ENCODE peak calls at places on chromosomes 12 and 14, in six cellular contexts. One of them, this sample, is unnamed.

GRCh38 chr14:32404784-32405573 is 75.9 kb downstream of the AKAP6 start:
- DNase-seq in H9: no peak
- DNase-seq in mesenchymal stem cell: no peak
- DNase-seq in IMR-90: no peak
- DNase-seq in neuronal stem cell: no peak
- DNase-seq in H1: no peak
- DNase-seq in this sample: no peak

GRCh38 chr12:91109148-91109564 is 2.1 kb downstream of the LUM start:
- DNase-seq in H9: peak; percentile 86
- DNase-seq in mesenchymal stem cell: peak; percentile 83
- DNase-seq in IMR-90: peak; percentile 80
- DNase-seq in neuronal stem cell: peak; percentile 51
- DNase-seq in H1: peak; percentile 69
- DNase-seq in this sample: peak; percentile 71

GRCh38 chr14:20415723-20416622 is 2.7 kb upstream of the TEP1 start:
- DNase-seq in H9: no peak
- DNase-seq in mesenchymal stem cell: peak; percentile 68
- DNase-seq in IMR-90: peak; percentile 61
- DNase-seq in neuronal stem cell: no peak
- DNase-seq in H1: no peak
- DNase-seq in this sample: peak; percentile 21

GRCh38 chr12:59637657-59638150 is 41.9 kb downstream of the SLC16A7 start:
- DNase-seq in H9: no peak
- DNase-seq in mesenchymal stem cell: no peak
- DNase-seq in IMR-90: peak; percentile 0
- DNase-seq in neuronal stem cell: no peak
- DNase-seq in H1: no peak
- DNase-seq in this sample: no peak

GRCh38 chr12:62724285-62724684 is 210.7 kb downstream of the PPM1H start:
- DNase-seq in H9: no peak
- DNase-seq in mesenchymal stem cell: no peak
- DNase-seq in IMR-90: no peak
- DNase-seq in neuronal stem cell: no peak
- DNase-seq in H1: no peak
- DNase-seq in this sample: no peak

GRCh38 chr14:101017806-101018560 is 114.5 kb upstream of the RTL1 start:
- DNase-seq in H9: peak; percentile 5
- DNase-seq in mesenchymal stem cell: no peak
- DNase-seq in IMR-90: no peak
- DNase-seq in neuronal stem cell: no peak
- DNase-seq in H1: no peak
- DNase-seq in this sample: no peak

GRCh38 chr12:113757223-113758002 is 208.7 kb downstream of the RBM19 start:
- DNase-seq in H9: peak; percentile 53
- DNase-seq in mesenchymal stem cell: no peak
- DNase-seq in IMR-90: no peak
- DNase-seq in neuronal stem cell: no peak
- DNase-seq in H1: no peak
- DNase-seq in this sample: no peak

GRCh38 chr12:68420225-68421008 is 88.3 kb upstream of the MDM1 start:
- DNase-seq in H9: no peak
- DNase-seq in mesenchymal stem cell: peak; percentile 16
- DNase-seq in IMR-90: peak; percentile 57
- DNase-seq in neuronal stem cell: no peak
- DNase-seq in H1: no peak
- DNase-seq in this sample: no peak

GRCh38 chr12:47863985-47864384 is 40.8 kb downstream of the VDR start:
- DNase-seq in H9: no peak
- DNase-seq in mesenchymal stem cell: no peak
- DNase-seq in IMR-90: no peak
- DNase-seq in neuronal stem cell: no peak
- DNase-seq in H1: no peak
- DNase-seq in this sample: no peak

GRCh38 chr12:119990382-119990874 is 1.4 kb downstream of the BICDL1 start:
- DNase-seq in H9: no peak
- DNase-seq in mesenchymal stem cell: no peak
- DNase-seq in IMR-90: no peak
- DNase-seq in neuronal stem cell: no peak
- DNase-seq in H1: no peak
- DNase-seq in this sample: peak; percentile 85

GRCh38 chr12:109767456-109767855 is 53.8 kb downstream of the FAM222A start:
- DNase-seq in H9: no peak
- DNase-seq in mesenchymal stem cell: no peak
- DNase-seq in IMR-90: no peak
- DNase-seq in neuronal stem cell: no peak
- DNase-seq in H1: no peak
- DNase-seq in this sample: peak; percentile 78

GRCh38 chr14:58717211-58717610 is 79.4 kb downstream of the DACT1 start:
- DNase-seq in H9: no peak
- DNase-seq in mesenchymal stem cell: peak; percentile 13
- DNase-seq in IMR-90: peak; percentile 40
- DNase-seq in neuronal stem cell: peak; percentile 6
- DNase-seq in H1: no peak
- DNase-seq in this sample: no peak

GRCh38 chr12:97127061-97127460 is 220.0 kb downstream of the NEDD1 start:
- DNase-seq in H9: no peak
- DNase-seq in mesenchymal stem cell: no peak
- DNase-seq in IMR-90: no peak
- DNase-seq in neuronal stem cell: peak; percentile 71
- DNase-seq in H1: no peak
- DNase-seq in this sample: no peak

GRCh38 chr12:113332688-113333087 is 2.2 kb downstream of the SLC8B1 start:
- DNase-seq in H9: no peak
- DNase-seq in mesenchymal stem cell: no peak
- DNase-seq in IMR-90: no peak
- DNase-seq in neuronal stem cell: no peak
- DNase-seq in H1: no peak
- DNase-seq in this sample: no peak

GRCh38 chr14:91361236-91361811 is 56.3 kb downstream of the CCDC88C start:
- DNase-seq in H9: no peak
- DNase-seq in mesenchymal stem cell: peak; percentile 81
- DNase-seq in IMR-90: peak; percentile 34
- DNase-seq in neuronal stem cell: no peak
- DNase-seq in H1: no peak
- DNase-seq in this sample: peak; percentile 99

GRCh38 chr12:118034429-118035193 is 18.1 kb downstream of the RFC5 start:
- DNase-seq in H9: peak; percentile 55
- DNase-seq in mesenchymal stem cell: peak; percentile 60
- DNase-seq in IMR-90: peak; percentile 60
- DNase-seq in neuronal stem cell: no peak
- DNase-seq in H1: no peak
- DNase-seq in this sample: peak; percentile 89

GRCh38 chr12:106345739-106346138 is 11.8 kb upstream of the POLR3B start:
- DNase-seq in H9: peak; percentile 83
- DNase-seq in mesenchymal stem cell: peak; percentile 83
- DNase-seq in IMR-90: peak; percentile 40
- DNase-seq in neuronal stem cell: peak; percentile 29
- DNase-seq in H1: no peak
- DNase-seq in this sample: peak; percentile 84

GRCh38 chr14:75456069-75457023 is 28.5 kb downstream of the JDP2 start:
- DNase-seq in H9: no peak
- DNase-seq in mesenchymal stem cell: no peak
- DNase-seq in IMR-90: no peak
- DNase-seq in neuronal stem cell: no peak
- DNase-seq in H1: no peak
- DNase-seq in this sample: no peak

GRCh38 chr12:45234134-45234865 is 18.4 kb downstream of the ANO6 start:
- DNase-seq in H9: peak; percentile 79
- DNase-seq in mesenchymal stem cell: peak; percentile 98
- DNase-seq in IMR-90: peak; percentile 98
- DNase-seq in neuronal stem cell: peak; percentile 53
- DNase-seq in H1: no peak
- DNase-seq in this sample: peak; percentile 86

GRCh38 chr12:93679308-93679933 is 2.2 kb downstream of the CRADD start:
- DNase-seq in H9: no peak
- DNase-seq in mesenchymal stem cell: no peak
- DNase-seq in IMR-90: no peak
- DNase-seq in neuronal stem cell: no peak
- DNase-seq in H1: no peak
- DNase-seq in this sample: no peak

GRCh38 chr12:15243102-15243501 is 21.9 kb upstream of the RERG start:
- DNase-seq in H9: no peak
- DNase-seq in mesenchymal stem cell: no peak
- DNase-seq in IMR-90: no peak
- DNase-seq in neuronal stem cell: no peak
- DNase-seq in H1: no peak
- DNase-seq in this sample: no peak
- H3K14ac ChIP-seq in H9: no peak overlapping the region
- H3K14ac ChIP-seq in mesenchymal stem cell: no peak overlapping the region
- H3K14ac ChIP-seq in IMR-90: no peak overlapping the region
- H3K14ac ChIP-seq in neuronal stem cell: no peak overlapping the region
- H3K14ac ChIP-seq in H1: no peak overlapping the region
- H3K14ac ChIP-seq in this sample: no peak overlapping the region

GRCh38 chr12:42756841-42757661 is 167.5 kb upstream of the PRICKLE1 start:
- DNase-seq in H9: peak; percentile 95
- DNase-seq in mesenchymal stem cell: peak; percentile 66
- DNase-seq in IMR-90: peak; percentile 91
- DNase-seq in neuronal stem cell: peak; percentile 46
- DNase-seq in H1: peak; percentile 91
- DNase-seq in this sample: peak; percentile 82
- H2BK5ac ChIP-seq in H9: no peak overlapping the region
- H2BK5ac ChIP-seq in mesenchymal stem cell: peak overlapping the region; percentile 99
- H2BK5ac ChIP-seq in IMR-90: peak overlapping the region; percentile 23
- H2BK5ac ChIP-seq in neuronal stem cell: no peak overlapping the region
- H2BK5ac ChIP-seq in H1: peak overlapping the region; percentile 68
- H2BK5ac ChIP-seq in this sample: peak overlapping the region; percentile 67

GRCh38 chr12:111367661-111368221 is 1.2 kb downstream of the PHETA1 start:
- DNase-seq in H9: no peak
- DNase-seq in mesenchymal stem cell: peak; percentile 34
- DNase-seq in IMR-90: peak; percentile 15
- DNase-seq in neuronal stem cell: no peak
- DNase-seq in H1: no peak
- DNase-seq in this sample: no peak
- H2AFZ ChIP-seq in H9: no peak overlapping the region
- H2AFZ ChIP-seq in mesenchymal stem cell: no peak overlapping the region
- H2AFZ ChIP-seq in IMR-90: peak overlapping the region; percentile 99
- H2AFZ ChIP-seq in neuronal stem cell: no peak overlapping the region
- H2AFZ ChIP-seq in H1: no peak overlapping the region
- H2AFZ ChIP-seq in this sample: no peak overlapping the region

DNA sequence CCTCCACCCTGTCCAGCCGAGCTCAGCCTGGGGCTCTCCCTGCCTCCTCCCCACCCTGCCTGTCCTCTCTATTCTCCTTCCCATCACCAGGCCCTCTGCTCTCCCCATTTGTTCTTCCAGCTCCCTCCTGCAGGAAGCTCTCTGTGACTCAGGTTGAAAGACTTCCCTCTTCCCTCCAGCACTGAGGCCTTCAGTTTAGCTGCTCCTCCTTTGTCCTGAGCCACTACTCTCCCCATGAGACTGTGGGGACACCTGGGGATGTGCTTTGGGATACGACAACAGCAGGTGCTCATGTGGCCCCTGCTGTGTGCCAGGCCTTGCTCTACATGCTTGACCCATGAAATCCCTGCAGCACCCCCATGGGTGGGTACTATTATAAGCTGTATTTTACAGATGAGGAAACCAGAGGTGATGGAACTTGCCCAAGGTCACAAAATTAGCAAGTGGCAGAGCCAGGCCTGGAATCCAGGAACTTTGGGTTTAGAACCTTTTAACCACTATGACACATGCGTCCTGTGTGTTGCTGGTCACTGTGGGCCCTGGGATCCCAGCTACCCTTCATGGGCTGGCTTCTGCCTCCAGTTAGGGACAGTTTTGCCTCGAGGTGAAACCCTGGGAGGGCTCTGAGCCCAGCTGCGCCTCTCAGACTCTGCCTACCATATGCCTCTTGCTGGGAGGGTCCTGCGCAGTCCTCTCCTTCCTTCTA is 5.5 kb downstream of the KRT80 start:
- DNase-seq in H9: peak; percentile 65
- DNase-seq in mesenchymal stem cell: peak; percentile 86
- DNase-seq in IMR-90: peak; percentile 87
- DNase-seq in neuronal stem cell: no peak
- DNase-seq in H1: no peak
- DNase-seq in this sample: peak; percentile 58
- H3K14ac ChIP-seq in H9: no peak overlapping the region
- H3K14ac ChIP-seq in mesenchymal stem cell: no peak overlapping the region
- H3K14ac ChIP-seq in IMR-90: peak overlapping the region; percentile 99
- H3K14ac ChIP-seq in neuronal stem cell: no peak overlapping the region
- H3K14ac ChIP-seq in H1: no peak overlapping the region
- H3K14ac ChIP-seq in this sample: peak overlapping the region; percentile 67

GRCh38 chr14:67728258-67728657 is 26.6 kb downstream of the RDH12 start:
- DNase-seq in H9: no peak
- DNase-seq in mesenchymal stem cell: no peak
- DNase-seq in IMR-90: no peak
- DNase-seq in neuronal stem cell: no peak
- DNase-seq in H1: no peak
- DNase-seq in this sample: no peak
- H2BK5ac ChIP-seq in H9: no peak overlapping the region
- H2BK5ac ChIP-seq in mesenchymal stem cell: no peak overlapping the region
- H2BK5ac ChIP-seq in IMR-90: no peak overlapping the region
- H2BK5ac ChIP-seq in neuronal stem cell: no peak overlapping the region
- H2BK5ac ChIP-seq in H1: no peak overlapping the region
- H2BK5ac ChIP-seq in this sample: no peak overlapping the region

DNA sequence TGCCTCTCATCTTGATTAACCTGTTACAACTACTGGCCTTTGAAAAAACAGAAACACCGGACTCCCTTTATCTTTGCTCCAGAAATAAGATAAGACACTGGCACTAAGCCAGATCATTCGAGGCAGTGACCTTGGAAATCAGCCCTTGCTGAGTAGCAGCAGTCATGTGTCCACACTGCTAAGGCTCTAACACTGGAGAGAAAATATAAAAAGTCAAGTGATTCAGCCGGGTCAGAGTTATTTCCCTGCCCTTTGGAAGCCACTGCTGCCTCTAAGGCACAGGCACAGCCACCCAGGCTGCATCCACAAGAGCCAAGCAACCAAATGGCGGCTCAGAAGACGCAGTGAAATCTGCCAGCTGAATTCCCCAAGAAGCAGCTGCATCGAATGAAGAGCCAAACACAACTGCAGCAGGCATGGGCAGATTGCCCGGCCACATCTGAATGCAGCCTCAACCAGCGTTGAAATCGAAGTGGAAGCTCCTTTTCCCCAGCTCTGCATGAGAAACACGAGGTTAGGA is 40.7 kb downstream of the NT5DC3 start:
- DNase-seq in H9: no peak
- DNase-seq in mesenchymal stem cell: no peak
- DNase-seq in IMR-90: peak; percentile 73
- DNase-seq in neuronal stem cell: no peak
- DNase-seq in H1: no peak
- DNase-seq in this sample: no peak
- H2AFZ ChIP-seq in H9: no peak overlapping the region
- H2AFZ ChIP-seq in mesenchymal stem cell: no peak overlapping the region
- H2AFZ ChIP-seq in IMR-90: peak overlapping the region; percentile 75
- H2AFZ ChIP-seq in neuronal stem cell: peak overlapping the region; percentile 25
- H2AFZ ChIP-seq in H1: no peak overlapping the region
- H2AFZ ChIP-seq in this sample: no peak overlapping the region

This sample was measured in trophoblast cell.